ENCODE peak calls at places on chromosomes 1 and 21, in eight cellular contexts. N is ovary, D is Peyer's patch, W is spleen, T is adrenal gland, M is A549, O is transverse colon, E is breast epithelium. P is an unnamed sample.

GRCh38 chr1:24688621-24689195 is 45.6 kb downstream of the SRRM1 start:
- DNase-seq in N (peak; percentile 80), W (peak; percentile 86), T (peak; percentile 75), D (peak; percentile 87), O (peak; percentile 74), M (peak; percentile 53), E (peak; percentile 10), P (peak; percentile 94)

GRCh38 chr1:3922201-3922725 is 22.2 kb upstream of the C1orf174 start:
- DNase-seq in E (no peak), W (no peak), N (no peak), M (no peak), O (no peak), T (no peak), D (no peak), P (no peak)

GRCh38 chr1:117060441-117061317 is 553 bp downstream of the TTF2 start:
- DNase-seq in E (no peak), D (no peak), W (peak; percentile 91), N (no peak), M (peak; percentile 52), T (peak; percentile 46), O (peak; percentile 34), P (peak; percentile 30)

GRCh38 chr1:236759252-236759859 is 35.7 kb upstream of the MTR start:
- DNase-seq in M (peak; percentile 51), N (no peak), T (no peak), E (no peak), D (no peak), W (no peak), O (no peak), P (no peak)

GRCh38 chr1:203121186-203122015 is 6.1 kb upstream of the ADORA1 start:
- DNase-seq in T (no peak), D (peak; percentile 21), N (no peak), W (no peak), O (no peak), M (no peak), E (no peak), P (peak; percentile 73)

GRCh38 chr1:247357781-247358211 is 26.1 kb upstream of the ZNF496 start:
- DNase-seq in N (peak; percentile 45), M (no peak), E (no peak), O (no peak), T (no peak), W (no peak), D (no peak), P (no peak)

GRCh38 chr1:110927484-110928075 is 36.1 kb downstream of the LRIF1 start:
- DNase-seq in D (no peak), E (no peak), N (no peak), W (no peak), T (no peak), O (no peak), M (peak; percentile 9), P (no peak)

GRCh38 chr1:180261524-180262160 is 31.6 kb downstream of the LHX4 start:
- DNase-seq in T (no peak), M (no peak), D (no peak), W (peak; percentile 31), O (no peak), N (no peak), E (no peak), P (no peak)

GRCh38 chr1:231959225-231959884 is 332.8 kb downstream of the DISC1 start:
- DNase-seq in N (no peak), D (no peak), T (no peak), O (no peak), W (no peak), E (no peak), M (no peak), P (no peak)

GRCh38 chr21:46041183-46041582 is 56.7 kb upstream of the COL6A2 start:
- DNase-seq in N (peak; percentile 15), D (no peak), E (no peak), W (no peak), T (no peak), M (no peak), O (no peak), P (no peak)
- TF ChIP-seq POLR2A in N (no peak), D (no peak), E (no peak), W (no peak), T (no peak), M (no peak), O (no peak), P (no peak)

GRCh38 chr1:169457443-169457842 is 28.3 kb downstream of the SLC19A2 start:
- DNase-seq in N (no peak), T (no peak), E (no peak), D (no peak), O (no peak), W (no peak), M (no peak), P (no peak)

GRCh38 chr1:169462385-169462784 is 23.4 kb downstream of the SLC19A2 start:
- DNase-seq in N (no peak), T (no peak), D (no peak), W (no peak), M (no peak), E (no peak), O (no peak), P (no peak)

GRCh38 chr1:169466259-169467230 is 19.2 kb downstream of the SLC19A2 start:
- DNase-seq in D (peak; percentile 50), E (no peak), W (no peak), M (peak; percentile 44), O (peak; percentile 26), N (peak; percentile 47), T (no peak), P (no peak)

GRCh38 chr1:169460193-169460833 is 25.4 kb downstream of the SLC19A2 start:
- DNase-seq in W (no peak), N (no peak), O (no peak), T (no peak), D (no peak), E (no peak), M (no peak), P (no peak)

GRCh38 chr1:169461390-169462001 is 24.2 kb downstream of the SLC19A2 start:
- DNase-seq in E (no peak), D (no peak), M (no peak), N (no peak), O (no peak), T (no peak), W (no peak), P (no peak)
- TF ChIP-seq POLR2A in E (no peak), D (no peak), M (no peak), N (no peak), O (no peak), T (no peak), W (no peak), P (no peak)

GRCh38 chr1:2601721-2602303 is 15.2 kb downstream of the PRXL2B start:
- DNase-seq in T (no peak), E (no peak), D (no peak), M (no peak), N (no peak), W (peak; percentile 55), O (no peak), P (peak; percentile 66)
- TF ChIP-seq POLR2A in T (no peak), E (no peak), D (no peak), M (no peak), N (no peak), W (no peak), O (no peak), P (no peak)

GRCh38 chr1:209769956-209770355 is 14.1 kb downstream of the TRAF3IP3 start:
- DNase-seq in E (no peak), O (no peak), D (no peak), N (no peak), T (no peak), W (no peak), M (no peak), P (no peak)
- TF ChIP-seq POLR2A in E (no peak), O (no peak), D (no peak), N (no peak), T (no peak), W (no peak), M (no peak), P (no peak)

DNA sequence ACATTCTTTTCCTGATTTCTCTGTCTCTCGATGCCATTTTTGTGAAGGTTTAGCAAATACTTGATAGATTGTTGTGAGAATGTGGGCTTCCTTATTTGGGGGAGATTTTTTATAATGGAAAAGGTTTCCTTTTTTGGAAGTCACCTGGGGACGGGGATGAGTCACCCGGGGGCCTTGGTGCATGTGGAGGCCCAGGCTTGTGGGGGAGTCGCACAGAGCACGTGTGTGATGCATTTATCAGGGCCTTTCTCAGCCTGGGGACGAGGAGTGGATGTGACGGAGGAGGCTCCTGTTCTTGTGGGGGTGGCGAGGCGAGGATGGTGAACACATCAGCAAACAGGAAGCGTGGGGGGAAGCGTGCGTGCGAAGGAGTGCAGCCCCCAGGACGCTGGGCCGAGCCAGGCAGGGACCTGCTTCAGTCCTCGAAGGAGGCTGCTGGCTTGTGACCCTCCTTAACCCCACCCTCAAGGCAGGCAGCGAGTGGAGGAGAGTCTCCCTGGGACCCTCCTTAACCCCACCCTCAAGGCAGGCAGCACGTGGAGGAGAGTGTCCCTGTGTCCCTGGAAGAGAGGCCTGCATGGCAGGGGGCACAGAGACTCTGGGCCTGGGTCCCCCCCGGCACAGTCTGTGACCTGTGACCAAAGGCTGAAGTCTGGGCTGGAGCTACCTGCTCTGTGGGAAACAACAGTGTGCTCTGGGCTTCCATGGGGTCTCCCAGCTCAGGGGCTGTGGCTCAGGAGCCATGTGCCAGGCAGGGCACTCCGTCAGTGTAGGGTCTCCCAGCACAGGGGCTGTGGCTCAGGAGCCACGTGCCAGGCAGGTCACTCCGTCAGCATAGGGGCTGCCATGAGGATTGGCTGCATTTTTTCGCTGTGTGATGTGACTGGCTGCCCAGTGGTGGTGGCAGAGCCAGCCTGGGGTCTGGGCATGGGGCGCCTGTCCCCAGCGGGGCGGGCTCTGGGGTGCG is 57.2 kb downstream of the AGPAT3 start:
- DNase-seq in M (no peak), O (no peak), D (no peak), E (no peak), W (peak; percentile 85), T (no peak), N (no peak), P (no peak)
- TF ChIP-seq POLR2A in M (no peak), O (no peak), D (no peak), E (no peak), W (no peak), T (no peak), N (no peak), P (no peak)

DNA sequence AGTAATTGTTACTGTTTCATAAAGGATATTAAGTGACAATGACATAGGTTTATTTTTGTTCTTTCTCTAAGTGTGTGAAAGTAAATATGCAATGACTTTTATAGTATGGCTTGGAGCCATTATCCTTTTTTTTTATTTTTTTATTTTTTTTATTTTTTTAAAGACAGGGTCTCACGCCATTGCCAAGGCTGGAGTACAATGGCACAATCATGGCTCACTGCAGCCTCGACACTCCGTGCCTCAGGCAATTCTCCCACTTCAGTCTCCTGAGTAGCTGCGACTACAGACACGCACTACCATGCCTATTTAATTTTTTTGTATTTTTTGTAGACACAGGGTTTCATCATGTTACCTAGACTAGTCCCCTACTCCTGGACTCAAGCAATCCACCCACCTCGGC is 7.0 kb downstream of the TRIM33 start:
- DNase-seq in N (no peak), T (no peak), M (no peak), W (no peak), E (no peak), O (no peak), D (no peak), P (no peak)
- TF ChIP-seq POLR2A in N (no peak), T (no peak), M (no peak), W (no peak), E (no peak), O (no peak), D (no peak), P (no peak)

GRCh38 chr1:2227341-2228156 is 570 bp upstream of the SKI start:
- DNase-seq in M (peak; percentile 94), E (peak; percentile 97), O (peak; percentile 97), W (peak; percentile 99), D (peak; percentile 97), N (peak; percentile 97), T (peak; percentile 97), P (peak; percentile 99)
- TF ChIP-seq POLR2A in M (peak; percentile 65), E (no peak), O (peak; percentile 74), W (peak; percentile 12), D (no peak), N (peak; percentile 95), T (peak; percentile 70), P (peak; percentile 17)

GRCh38 chr1:1307908-1308755 is at the start of the genes ACAP3 and PUSL1:
- DNase-seq in E (peak; percentile 83), D (peak; percentile 92), T (peak; percentile 85), W (peak; percentile 96), O (peak; percentile 88), M (peak; percentile 92), N (peak; percentile 96), P (peak; percentile 91)
- TF ChIP-seq POLR2A in E (no peak), D (peak; percentile 13), T (no peak), W (no peak), O (peak; percentile 27), M (peak; percentile 7), N (peak; percentile 51), P (no peak)

P was measured in lower leg skin.